ENCODE peak calls at places on chromosome 20, in seven cellular contexts. W is RKO; Y is naive thymus-derived CD8-positive, alpha-beta T cell; H is activated B cell treated with CpG ODN at 0.5 μM for 24 hours; M is NCI-H1436 treated with DMSO at 0.1 percent for 48 hours; C is T47D; F is stromal cell of bone marrow. D is an unnamed sample.

GRCh38 chr20:728022-728944 is 40.0 kb downstream of the SLC52A3 start:
- DNase-seq in C (peak), M (no peak), H (peak), W (no peak), F (no peak), Y (peak), D (no peak)

GRCh38 chr20:37223053-37223452 is 38.6 kb downstream of the GHRH start:
- DNase-seq in H (no peak), M (no peak), Y (no peak), W (peak), F (peak), C (no peak), D (no peak)

GRCh38 chr20:24785141-24785924 is 163.7 kb upstream of the CST7 start:
- DNase-seq in H (no peak), Y (no peak), F (no peak), W (no peak), C (no peak), M (no peak), D (no peak)

GRCh38 chr20:52104546-52105044 is 87.0 kb downstream of the ZFP64 start:
- DNase-seq in H (no peak), C (no peak), W (no peak), Y (no peak), F (no peak), M (no peak), D (no peak)

GRCh38 chr20:50242863-50243609 is 52.4 kb downstream of the CEBPB start:
- DNase-seq in F (no peak), H (no peak), M (no peak), W (no peak), C (no peak), Y (no peak), D (no peak)

GRCh38 chr20:24784607-24785006 is 164.5 kb upstream of the CST7 start:
- DNase-seq in Y (no peak), C (no peak), F (no peak), W (no peak), H (no peak), M (no peak), D (no peak)

GRCh38 chr20:33654680-33655161 is 7.4 kb upstream of the C20orf144 start:
- DNase-seq in H (no peak), Y (no peak), W (no peak), F (no peak), M (no peak), C (no peak), D (no peak)

GRCh38 chr20:5773589-5773988 is 23.4 kb downstream of the SHLD1 start:
- DNase-seq in C (no peak), M (no peak), H (no peak), Y (no peak), F (no peak), W (no peak), D (no peak)

GRCh38 chr20:59446361-59446760 is 145.9 kb downstream of the EDN3 start:
- DNase-seq in Y (no peak), W (no peak), M (no peak), F (no peak), H (no peak), C (no peak), D (no peak)